ENCODE peak calls at places on chromosomes 13 and 19, in five cellular contexts. K is stomach, J is lower leg skin, S is NB4, Z is uterus. D is an unnamed sample.

GRCh38 chr13:45335397-45336024 is 5.5 kb downstream of the TPT1 start:
- DNase-seq in J (no peak), S (peak; percentile 42), Z (no peak), K (no peak), D (no peak)

GRCh38 chr13:110209950-110210603 is 96.9 kb downstream of the COL4A1 start:
- DNase-seq in Z (no peak), S (no peak), K (no peak), J (no peak), D (no peak)

GRCh38 chr13:113998781-113999617 is 25.1 kb upstream of the C13orf46 start:
- DNase-seq in J (no peak), K (no peak), Z (no peak), S (no peak), D (no peak)

GRCh38 chr19:3189702-3190469 is 4.2 kb downstream of the NCLN start:
- DNase-seq in Z (no peak), J (no peak), S (no peak), K (no peak), D (peak; percentile 38)

GRCh38 chr13:36582977-36583376 is 90.8 kb upstream of the SERTM1 start:
- DNase-seq in Z (no peak), K (no peak), S (no peak), J (no peak), D (no peak)

GRCh38 chr19:33640773-33641172 is 19.0 kb downstream of the CHST8 start:
- DNase-seq in Z (no peak), K (no peak), J (peak; percentile 66), S (no peak), D (no peak)

GRCh38 chr19:24000656-24001055 is 86.0 kb downstream of the ZNF726 start:
- DNase-seq in K (no peak), J (no peak), Z (no peak), S (no peak), D (no peak)

GRCh38 chr13:97539651-97540230 is 105.8 kb downstream of the RAP2A start:
- DNase-seq in S (no peak), J (no peak), K (no peak), Z (no peak), D (no peak)

GRCh38 chr13:67374391-67374790 is 144.3 kb upstream of the PCDH9 start:
- DNase-seq in K (no peak), Z (no peak), J (no peak), S (no peak), D (no peak)

GRCh38 chr19:39335168-39335567 is 675 bp downstream of the GMFG start:
- DNase-seq in Z (no peak), K (no peak), S (peak; percentile 58), J (no peak), D (no peak)

GRCh38 chr13:23668557-23668956 is 98.3 kb downstream of the TNFRSF19 start:
- DNase-seq in Z (no peak), J (no peak), K (no peak), S (no peak), D (no peak)

GRCh38 chr13:38872693-38873092 is 117.9 kb downstream of the STOML3 start:
- DNase-seq in S (peak; percentile 57), Z (peak; percentile 16), K (no peak), J (no peak), D (peak; percentile 11)

GRCh38 chr19:41860419-41861097 is 503 bp downstream of the RPS19 start:
- DNase-seq in K (no peak), S (no peak), Z (no peak), J (no peak), D (no peak)

GRCh38 chr19:46896076-46896794 is 35.4 kb downstream of the ARHGAP35 start:
- DNase-seq in S (no peak), Z (no peak), J (peak; percentile 59), K (no peak), D (no peak)

GRCh38 chr13:32134241-32134801 is 102.7 kb downstream of the FRY start:
- DNase-seq in J (no peak), Z (no peak), S (no peak), K (no peak), D (no peak)

GRCh38 chr19:708154-709141 is at the start of gene PALM:
- DNase-seq in Z (no peak), J (no peak), S (peak; percentile 37), K (peak; percentile 29), D (no peak)

GRCh38 chr19:34712606-34713261 is 21.3 kb upstream of the ZNF181 start:
- DNase-seq in S (peak; percentile 77), K (peak; percentile 52), Z (peak; percentile 58), J (no peak), D (peak; percentile 50)

GRCh38 chr19:7899751-7900352 is 3.8 kb upstream of the MAP2K7 start:
- DNase-seq in Z (no peak), K (no peak), J (peak; percentile 85), S (no peak), D (peak; percentile 6)

GRCh38 chr19:38642176-38642575 is 5.3 kb upstream of the ACTN4 start:
- DNase-seq in J (no peak), K (no peak), S (no peak), Z (no peak), D (no peak)

GRCh38 chr13:22506286-22506685 is 674.5 kb upstream of the SGCG start:
- DNase-seq in Z (no peak), J (no peak), K (no peak), S (no peak), D (no peak)

GRCh38 chr19:28501979-28502378 is 711.0 kb downstream of the UQCRFS1 start:
- DNase-seq in Z (no peak), S (no peak), K (no peak), J (peak; percentile 29), D (no peak)

GRCh38 chr13:81017525-81018152 is 676.7 kb upstream of the SPRY2 start:
- DNase-seq in S (peak; percentile 48), J (no peak), K (no peak), Z (no peak), D (no peak)

GRCh38 chr13:96992633-96993032 is 1.6 kb downstream of the OXGR1 start:
- DNase-seq in K (no peak), S (no peak), J (no peak), Z (no peak), D (no peak)

GRCh38 chr19:55028757-55029156 is 9.3 kb downstream of the GP6 start:
- DNase-seq in S (no peak), K (no peak), J (no peak), Z (no peak), D (no peak)

GRCh38 chr13:30268673-30269072 is 38.7 kb downstream of the KATNAL1 start:
- DNase-seq in S (no peak), K (no peak), Z (no peak), J (no peak), D (no peak)

GRCh38 chr13:51666839-51667238 is 82.6 kb downstream of the WDFY2 start:
- DNase-seq in Z (no peak), S (no peak), J (no peak), K (no peak), D (no peak)

GRCh38 chr13:97934590-97934989 is 18.9 kb upstream of the IPO5 start:
- DNase-seq in K (no peak), J (peak; percentile 23), S (no peak), Z (no peak), D (no peak)

GRCh38 chr13:35489050-35489449 is 12.6 kb upstream of the MAB21L1 start:
- DNase-seq in J (no peak), K (no peak), Z (no peak), S (no peak), D (no peak)

GRCh38 chr19:18520848-18521691 is 800 bp downstream of the ELL start:
- DNase-seq in K (peak; percentile 50), Z (peak; percentile 45), S (peak; percentile 46), J (no peak), D (peak; percentile 78)
- TF ChIP-seq CTCF in K (no peak), Z (no peak), S (no peak), J (no peak), D (peak; percentile 12)

DNA sequence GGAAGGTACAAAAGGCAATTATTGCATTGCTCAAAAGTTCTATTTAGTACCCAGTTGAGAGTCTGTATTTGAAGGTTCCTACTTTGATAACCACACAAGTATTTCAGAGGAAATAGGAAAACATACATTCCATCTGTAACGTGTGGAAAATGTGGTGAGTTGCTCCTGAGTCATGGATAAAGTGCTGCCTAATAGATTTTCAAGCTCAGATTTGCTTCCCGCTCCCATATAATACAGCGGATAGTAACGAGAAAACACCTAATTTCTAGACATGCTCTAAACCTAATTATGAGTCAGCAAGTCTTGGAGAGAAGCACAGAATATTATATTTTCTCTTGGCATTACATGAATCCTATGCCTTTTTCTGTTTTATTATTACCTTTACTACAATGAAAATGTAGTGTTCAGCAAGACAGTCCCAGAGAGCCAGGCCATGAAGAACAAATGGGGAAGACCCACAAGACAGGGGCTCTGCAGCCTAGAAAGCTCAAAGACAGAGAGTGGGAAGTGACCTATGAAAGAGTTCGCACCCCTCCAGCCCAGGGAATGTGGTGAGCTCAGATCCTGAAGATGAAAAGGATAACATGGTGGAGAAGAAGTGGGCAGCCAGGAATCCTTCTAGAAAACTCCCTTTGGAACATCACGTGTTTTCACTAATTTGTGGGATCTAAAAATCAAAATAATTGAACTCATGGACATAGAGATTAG is 116.1 kb downstream of the STARD13 start:
- DNase-seq in J (no peak), K (no peak), Z (no peak), S (no peak), D (no peak)
- H3K4me3 ChIP-seq in J (no peak overlapping the region), K (no peak overlapping the region), Z (no peak overlapping the region), S (no peak overlapping the region), D (no peak overlapping the region)

GRCh38 chr19:45792482-45793177 is at the start of gene DMWD:
- DNase-seq in S (peak; percentile 93), J (peak; percentile 100), Z (peak; percentile 100), K (peak; percentile 100), D (peak; percentile 100)
- TF ChIP-seq POLR2A in S (peak; percentile 52), J (no peak), Z (peak; percentile 78), K (no peak), D (no peak)

DNA sequence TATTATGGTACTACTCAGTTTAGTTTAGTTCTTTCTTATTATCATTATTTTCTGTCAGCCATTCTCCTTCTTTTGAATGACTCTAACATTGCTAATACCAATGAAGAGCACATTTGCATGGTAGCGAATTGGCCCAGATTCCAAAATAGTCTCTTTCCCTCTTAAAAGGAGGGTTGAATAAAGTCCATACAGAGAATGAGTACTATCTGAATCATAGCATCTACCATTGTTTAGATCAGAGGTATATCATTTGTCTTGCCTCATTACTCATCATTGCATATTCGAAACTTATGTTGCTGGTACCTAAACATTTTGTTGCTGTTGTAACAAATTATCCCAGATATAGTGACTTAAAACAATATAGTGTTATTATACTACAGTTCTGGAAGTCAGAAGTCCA is 1235.3 kb upstream of the ATXN8OS start:
- DNase-seq in J (no peak), Z (no peak), K (no peak), S (no peak), D (no peak)
- TF ChIP-seq CTCF in J (no peak), Z (no peak), K (no peak), S (no peak), D (no peak)

DNA sequence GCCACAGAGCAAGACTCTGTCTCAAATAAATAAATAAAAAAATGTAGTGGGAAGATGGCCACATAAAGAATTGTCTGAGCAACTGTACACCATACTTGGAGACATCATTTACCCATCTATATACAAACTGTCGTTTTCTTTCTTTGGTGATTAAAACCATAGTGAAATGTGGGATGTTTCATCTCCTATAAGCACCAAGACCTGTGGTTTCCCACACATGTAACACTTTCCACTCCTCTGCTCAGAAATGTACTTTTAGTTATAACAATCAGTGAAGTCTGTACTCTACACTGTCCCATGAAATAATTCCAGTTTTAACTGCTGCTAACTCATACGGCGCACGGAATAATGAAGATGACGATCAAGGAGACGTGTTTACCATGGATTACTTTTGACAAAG is 18.3 kb downstream of the PDCD5 start:
- DNase-seq in J (no peak), Z (no peak), K (no peak), S (no peak), D (no peak)
- H3K4me3 ChIP-seq in J (no peak overlapping the region), Z (no peak overlapping the region), K (no peak overlapping the region), S (no peak overlapping the region), D (no peak overlapping the region)

GRCh38 chr13:28532226-28533048 is 37.5 kb upstream of the FLT1 start:
- DNase-seq in J (no peak), Z (no peak), S (no peak), K (no peak), D (no peak)
- TF ChIP-seq POLR2A in J (no peak), Z (no peak), S (no peak), K (no peak), D (no peak)